ENCODE peak calls at places on chromosomes 16 and 17, in five cellular contexts. Z, P, C, M and S are unnamed samples.

GRCh38 chr17:39716879-39717536 is 13.3 kb downstream of the MIEN1 start:
- DNase-seq in Z (no peak), P (no peak), C (no peak), M (no peak), S (no peak)

GRCh38 chr16:88569614-88569984 is 604 bp upstream of the ZC3H18 start:
- DNase-seq in Z (no peak), P (no peak), C (peak), M (no peak), S (no peak)

GRCh38 chr17:5078106-5079028 is at the start of gene ZFP3:
- DNase-seq in Z (peak), P (peak), C (peak), M (peak), S (peak)

GRCh38 chr17:27834571-27834970 is 34.2 kb upstream of the NOS2 start:
- DNase-seq in Z (no peak), P (no peak), C (no peak), M (no peak), S (no peak)

GRCh38 chr17:45230787-45231480 is 9.2 kb downstream of the FMNL1 start:
- DNase-seq in Z (no peak), P (peak), C (no peak), M (peak), S (no peak)

GRCh38 chr16:87855852-87856715 is 13.2 kb downstream of the SLC7A5 start:
- DNase-seq in Z (peak), P (peak), C (no peak), M (no peak), S (no peak)

GRCh38 chr17:36131436-36131835 is 27.8 kb downstream of the CCL4 start:
- DNase-seq in Z (no peak), P (no peak), C (no peak), M (no peak), S (no peak)

GRCh38 chr17:37642706-37643105 is 540 bp downstream of the DDX52 start:
- DNase-seq in Z (peak), P (peak), C (no peak), M (peak), S (peak)

GRCh38 chr17:28726396-28726911 is 421 bp upstream of the TLCD1 start:
- DNase-seq in Z (no peak), P (peak), C (peak), M (no peak), S (peak)

GRCh38 chr16:82093901-82094300 is 58.8 kb downstream of the HSD17B2 start:
- DNase-seq in Z (no peak), P (no peak), C (no peak), M (peak), S (peak)

GRCh38 chr17:9512323-9513168 is 63.1 kb downstream of the STX8 start:
- DNase-seq in Z (no peak), P (peak), C (no peak), M (no peak), S (peak)

GRCh38 chr17:57875109-57876022 is 25.5 kb upstream of the MRPS23 start:
- DNase-seq in Z (no peak), P (peak), C (peak), M (peak), S (peak)

GRCh38 chr17:69441179-69441578 is 26.7 kb downstream of the MAP2K6 start:
- DNase-seq in Z (no peak), P (no peak), C (no peak), M (no peak), S (no peak)

DNA sequence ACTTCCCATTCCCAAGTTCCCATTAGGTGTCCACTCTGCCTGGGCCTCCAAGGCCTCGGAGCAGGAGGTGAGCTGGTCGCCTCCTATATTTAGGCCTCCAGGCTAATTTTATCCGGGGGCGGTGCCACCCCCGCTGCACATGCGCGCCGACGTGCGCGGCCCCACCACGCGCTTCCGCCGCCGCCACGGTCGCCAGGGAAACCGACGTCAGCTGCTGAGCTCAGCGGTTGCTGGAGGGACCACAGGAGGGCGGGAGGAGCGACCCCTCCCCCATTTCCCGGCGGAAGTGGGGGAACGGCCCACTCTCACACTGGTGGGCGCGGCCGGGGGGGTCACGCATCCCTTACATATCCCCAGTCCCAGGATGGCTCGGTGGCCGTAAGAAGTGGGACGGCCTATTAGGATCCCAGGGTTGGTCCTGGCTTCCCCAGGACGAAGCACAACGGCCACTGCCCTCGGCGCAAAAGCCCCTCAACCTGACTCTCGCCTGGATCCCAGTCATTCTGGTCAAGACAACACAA is 1.0 kb downstream of the PER1 start:
- DNase-seq in Z (peak), P (peak), C (peak), M (no peak), S (peak)
- H2AFZ ChIP-seq in Z (no peak), P (no peak), C (no peak), M (no peak), S (peak)

GRCh38 chr17:62824290-62825135 is 16.4 kb upstream of the MARCHF10 start:
- DNase-seq in Z (no peak), P (peak), C (peak), M (peak), S (peak)
- H2AFZ ChIP-seq in Z (no peak), P (peak), C (peak), M (peak), S (peak)

GRCh38 chr17:38671939-38672720 is 2.6 kb downstream of the EPOP start:
- DNase-seq in Z (no peak), P (no peak), C (peak), M (no peak), S (no peak)
- H2AFZ ChIP-seq in Z (no peak), P (no peak), C (no peak), M (no peak), S (no peak)

DNA sequence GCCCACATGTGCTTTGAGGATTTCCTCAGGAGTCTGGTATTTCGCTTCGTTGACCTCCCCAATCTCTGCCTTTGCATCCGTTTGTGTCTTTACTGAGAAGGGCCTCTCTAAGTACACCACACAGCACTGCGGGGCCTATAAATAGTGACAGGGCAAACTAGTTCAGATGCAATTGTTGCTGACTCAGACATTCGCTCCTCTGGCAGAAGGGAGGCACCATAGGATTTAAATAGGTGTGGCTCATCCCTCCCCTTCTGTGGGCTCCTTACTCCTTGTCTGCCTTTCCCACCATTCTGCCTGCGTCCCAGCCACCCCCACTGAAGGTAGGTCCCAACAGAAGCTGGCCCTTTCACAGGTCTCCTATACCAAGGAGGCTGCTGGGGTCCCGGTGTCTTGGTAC is 192.3 kb downstream of the SHISA9 start:
- DNase-seq in Z (no peak), P (no peak), C (no peak), M (no peak), S (no peak)
- H2AFZ ChIP-seq in Z (no peak), P (no peak), C (peak), M (no peak), S (no peak)

GRCh38 chr16:26550111-26550610 is 516.6 kb upstream of the C16orf82 start:
- DNase-seq in Z (no peak), P (no peak), C (no peak), M (no peak), S (no peak)

GRCh38 chr16:26542198-26542597 is 524.5 kb upstream of the C16orf82 start:
- DNase-seq in Z (no peak), P (no peak), C (no peak), M (no peak), S (no peak)

GRCh38 chr16:26547681-26548080 is 519.0 kb upstream of the C16orf82 start:
- DNase-seq in Z (no peak), P (no peak), C (no peak), M (no peak), S (no peak)

GRCh38 chr16:26546573-26546972 is 520.2 kb upstream of the C16orf82 start:
- DNase-seq in Z (no peak), P (no peak), C (no peak), M (no peak), S (no peak)
- H2AFZ ChIP-seq in Z (no peak), P (no peak), C (no peak), M (no peak), S (no peak)

DNA sequence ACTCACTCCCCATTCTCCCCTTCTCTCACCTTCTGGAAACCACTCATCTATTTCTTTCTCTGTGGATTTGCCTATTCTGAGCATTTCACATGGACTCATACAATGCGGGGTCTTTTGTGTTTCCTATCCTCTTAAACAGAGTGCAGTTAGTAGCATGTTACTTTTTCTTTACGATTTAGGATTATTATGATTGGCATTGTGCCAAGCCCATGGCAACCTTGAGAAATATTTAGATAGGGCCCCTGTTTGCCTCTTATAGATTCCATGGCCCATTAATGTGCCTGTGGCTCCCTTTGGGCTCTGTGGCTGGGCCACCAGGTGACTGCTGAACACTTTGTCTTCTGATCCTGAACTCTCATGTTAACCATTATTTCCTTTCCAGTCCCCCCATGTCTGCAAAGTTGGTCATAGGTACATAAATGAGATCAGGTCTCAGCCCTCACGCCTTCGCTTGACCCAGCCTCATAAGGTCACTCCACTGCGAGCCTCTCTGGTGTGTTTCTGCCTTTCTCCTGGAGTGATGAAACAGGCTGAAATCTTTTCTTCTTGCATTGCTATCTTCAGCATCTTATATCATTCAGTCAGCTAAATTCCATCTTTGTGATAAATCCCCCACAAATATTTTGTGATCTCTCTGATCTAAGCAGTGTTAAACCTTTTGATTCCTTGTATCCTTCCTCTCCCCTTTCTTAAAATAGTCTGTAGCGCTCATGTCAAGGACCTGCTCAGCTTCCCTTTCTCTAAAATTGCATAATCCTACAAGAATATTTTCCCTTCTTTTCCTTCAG is 44.0 kb downstream of the MYH3 start:
- DNase-seq in Z (no peak), P (peak), C (no peak), M (no peak), S (peak)
- H2AFZ ChIP-seq in Z (no peak), P (no peak), C (no peak), M (no peak), S (no peak)

DNA sequence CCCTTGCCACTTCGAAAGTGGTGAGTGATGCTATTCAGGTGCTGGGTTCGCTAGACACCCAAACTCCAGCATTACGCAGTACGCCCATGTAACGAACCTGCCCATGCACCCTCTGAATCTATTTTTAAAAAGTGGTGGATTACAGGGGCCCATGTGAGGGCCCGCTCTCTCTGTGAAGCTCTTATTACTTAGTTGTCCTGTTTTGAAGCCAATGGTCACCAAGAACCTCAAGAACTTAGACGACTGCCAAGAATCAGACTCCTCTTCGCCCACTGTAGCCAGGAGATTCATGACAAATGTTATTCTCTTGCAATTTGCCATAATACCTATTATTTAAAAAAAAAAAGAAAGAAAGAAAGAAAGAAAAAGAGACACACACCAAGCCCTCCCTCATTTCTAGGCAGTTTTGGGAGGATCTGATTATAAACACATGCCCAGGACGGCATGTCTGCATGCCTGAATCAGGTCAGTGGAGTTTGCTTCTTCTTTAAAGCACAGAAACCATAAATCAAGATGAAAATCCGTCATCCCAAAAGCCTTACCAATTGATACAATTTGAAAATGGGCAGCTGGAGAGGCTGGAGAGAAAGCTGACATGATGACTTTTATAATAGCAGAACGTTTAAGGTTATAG is 108.6 kb downstream of the IRX3 start:
- DNase-seq in Z (no peak), P (no peak), C (no peak), M (no peak), S (no peak)
- H2AFZ ChIP-seq in Z (no peak), P (no peak), C (no peak), M (no peak), S (no peak)

GRCh38 chr17:18226284-18226945 is 980 bp downstream of the LLGL1 start:
- DNase-seq in Z (no peak), P (no peak), C (no peak), M (no peak), S (no peak)

GRCh38 chr17:18228176-18228682 is 2.8 kb downstream of the LLGL1 start:
- DNase-seq in Z (no peak), P (no peak), C (no peak), M (no peak), S (no peak)

GRCh38 chr17:18229254-18229653 is 3.8 kb downstream of the LLGL1 start:
- DNase-seq in Z (no peak), P (no peak), C (no peak), M (no peak), S (no peak)

GRCh38 chr17:18225562-18226283 is at the start of gene LLGL1:
- DNase-seq in Z (no peak), P (no peak), C (no peak), M (no peak), S (no peak)

GRCh38 chr17:18227635-18228034 is 2.2 kb downstream of the LLGL1 start:
- DNase-seq in Z (no peak), P (no peak), C (no peak), M (no peak), S (no peak)
- H2AFZ ChIP-seq in Z (no peak), P (no peak), C (no peak), M (no peak), S (no peak)